ENCODE peak calls at places on chromosomes 16 and 17, in seven cellular contexts. One of them, this sample, is unnamed.

GRCh38 chr17:17628388-17629008 is 37.0 kb upstream of the PEMT start:
- DNase-seq in RCC 7860: no peak
- DNase-seq in iris pigment epithelial cell: no peak
- DNase-seq in NCI-H1417: no peak
- DNase-seq in fibroblast of pulmonary artery: no peak
- DNase-seq in brain microvascular endothelial cell: no peak
- DNase-seq in GM03348: no peak
- DNase-seq in this sample: no peak

GRCh38 chr17:12773153-12773552 is 16.1 kb upstream of the ARHGAP44 start:
- DNase-seq in iris pigment epithelial cell: no peak
- DNase-seq in GM03348: no peak
- DNase-seq in brain microvascular endothelial cell: no peak
- DNase-seq in NCI-H1417: no peak
- DNase-seq in RCC 7860: no peak
- DNase-seq in fibroblast of pulmonary artery: no peak
- DNase-seq in this sample: no peak

GRCh38 chr17:82492647-82493516 is 26.6 kb upstream of the FOXK2 start:
- DNase-seq in fibroblast of pulmonary artery: peak; percentile 34
- DNase-seq in brain microvascular endothelial cell: peak; percentile 57
- DNase-seq in GM03348: peak; percentile 85
- DNase-seq in iris pigment epithelial cell: peak; percentile 72
- DNase-seq in RCC 7860: peak; percentile 70
- DNase-seq in NCI-H1417: no peak
- DNase-seq in this sample: no peak

GRCh38 chr17:47204722-47205418 is 4.3 kb upstream of the MYL4 start:
- DNase-seq in fibroblast of pulmonary artery: no peak
- DNase-seq in brain microvascular endothelial cell: no peak
- DNase-seq in NCI-H1417: no peak
- DNase-seq in iris pigment epithelial cell: peak; percentile 42
- DNase-seq in RCC 7860: peak; percentile 77
- DNase-seq in GM03348: peak; percentile 41
- DNase-seq in this sample: no peak

GRCh38 chr17:30345527-30346075 is 11.7 kb upstream of the TMIGD1 start:
- DNase-seq in brain microvascular endothelial cell: no peak
- DNase-seq in GM03348: no peak
- DNase-seq in RCC 7860: no peak
- DNase-seq in iris pigment epithelial cell: no peak
- DNase-seq in fibroblast of pulmonary artery: peak; percentile 22
- DNase-seq in NCI-H1417: no peak
- DNase-seq in this sample: no peak

GRCh38 chr17:1073241-1073962 is 76.5 kb downstream of the TIMM22 start:
- DNase-seq in fibroblast of pulmonary artery: no peak
- DNase-seq in RCC 7860: no peak
- DNase-seq in iris pigment epithelial cell: no peak
- DNase-seq in GM03348: no peak
- DNase-seq in brain microvascular endothelial cell: no peak
- DNase-seq in NCI-H1417: peak; percentile 30
- DNase-seq in this sample: peak; percentile 69

GRCh38 chr17:77449908-77450741 is 309.4 kb downstream of the SEC14L1 start:
- DNase-seq in GM03348: peak; percentile 74
- DNase-seq in NCI-H1417: no peak
- DNase-seq in fibroblast of pulmonary artery: peak; percentile 86
- DNase-seq in RCC 7860: peak; percentile 70
- DNase-seq in brain microvascular endothelial cell: peak; percentile 71
- DNase-seq in iris pigment epithelial cell: peak; percentile 63
- DNase-seq in this sample: peak; percentile 91

GRCh38 chr16:87652386-87652785 is 50.1 kb downstream of the JPH3 start:
- DNase-seq in brain microvascular endothelial cell: no peak
- DNase-seq in GM03348: no peak
- DNase-seq in NCI-H1417: no peak
- DNase-seq in RCC 7860: no peak
- DNase-seq in fibroblast of pulmonary artery: no peak
- DNase-seq in iris pigment epithelial cell: no peak
- DNase-seq in this sample: no peak